ENCODE peak calls at places on chromosomes 2 and 18, in eight cellular contexts. One of them, this sample, is unnamed.

GRCh38 chr18:58069721-58070292 is 25.8 kb downstream of the NEDD4L start:
- DNase-seq in fibroblast of lung: no peak
- DNase-seq in AG04449: no peak
- DNase-seq in HFF-Myc: no peak
- DNase-seq in GM23248: no peak
- DNase-seq in CD4-positive, CD25-positive, alpha-beta regulatory T cell: no peak
- DNase-seq in OCI-LY7: no peak
- DNase-seq in A673: no peak
- DNase-seq in this sample: no peak

GRCh38 chr2:164186596-164186995 is 434.7 kb downstream of the GRB14 start:
- DNase-seq in OCI-LY7: no peak
- DNase-seq in HFF-Myc: no peak
- DNase-seq in fibroblast of lung: peak
- DNase-seq in AG04449: no peak
- DNase-seq in A673: no peak
- DNase-seq in GM23248: no peak
- DNase-seq in CD4-positive, CD25-positive, alpha-beta regulatory T cell: no peak
- DNase-seq in this sample: no peak

GRCh38 chr2:65655000-65655399 is 222.6 kb upstream of the SPRED2 start:
- DNase-seq in GM23248: no peak
- DNase-seq in A673: no peak
- DNase-seq in CD4-positive, CD25-positive, alpha-beta regulatory T cell: no peak
- DNase-seq in HFF-Myc: no peak
- DNase-seq in AG04449: no peak
- DNase-seq in OCI-LY7: no peak
- DNase-seq in fibroblast of lung: no peak
- DNase-seq in this sample: no peak

GRCh38 chr18:712401-713134 is at the start of gene ENOSF1:
- DNase-seq in HFF-Myc: no peak
- DNase-seq in OCI-LY7: peak
- DNase-seq in A673: peak
- DNase-seq in CD4-positive, CD25-positive, alpha-beta regulatory T cell: peak
- DNase-seq in AG04449: no peak
- DNase-seq in GM23248: peak
- DNase-seq in fibroblast of lung: peak
- DNase-seq in this sample: peak

GRCh38 chr18:7830468-7830867 is 263.4 kb downstream of the PTPRM start:
- DNase-seq in CD4-positive, CD25-positive, alpha-beta regulatory T cell: no peak
- DNase-seq in OCI-LY7: peak
- DNase-seq in A673: no peak
- DNase-seq in HFF-Myc: no peak
- DNase-seq in fibroblast of lung: no peak
- DNase-seq in GM23248: no peak
- DNase-seq in AG04449: no peak
- DNase-seq in this sample: peak

GRCh38 chr18:11494093-11494492 is 115.3 kb upstream of the SLC35G4 start:
- DNase-seq in A673: no peak
- DNase-seq in AG04449: no peak
- DNase-seq in HFF-Myc: no peak
- DNase-seq in CD4-positive, CD25-positive, alpha-beta regulatory T cell: no peak
- DNase-seq in GM23248: peak
- DNase-seq in fibroblast of lung: peak
- DNase-seq in OCI-LY7: no peak
- DNase-seq in this sample: no peak

GRCh38 chr2:231925303-231926179 is 655 bp downstream of the NPPC start:
- DNase-seq in GM23248: peak
- DNase-seq in HFF-Myc: peak
- DNase-seq in CD4-positive, CD25-positive, alpha-beta regulatory T cell: peak
- DNase-seq in AG04449: peak
- DNase-seq in fibroblast of lung: peak
- DNase-seq in A673: peak
- DNase-seq in OCI-LY7: peak
- DNase-seq in this sample: no peak

GRCh38 chr2:168697668-168698121 is 104.7 kb upstream of the NOSTRIN start:
- DNase-seq in GM23248: peak
- DNase-seq in AG04449: peak
- DNase-seq in OCI-LY7: no peak
- DNase-seq in A673: no peak
- DNase-seq in HFF-Myc: no peak
- DNase-seq in fibroblast of lung: peak
- DNase-seq in CD4-positive, CD25-positive, alpha-beta regulatory T cell: no peak
- DNase-seq in this sample: no peak

GRCh38 chr2:231270221-231271114 is 72.0 kb downstream of the ARMC9 start:
- DNase-seq in HFF-Myc: no peak
- DNase-seq in fibroblast of lung: no peak
- DNase-seq in OCI-LY7: no peak
- DNase-seq in GM23248: peak
- DNase-seq in CD4-positive, CD25-positive, alpha-beta regulatory T cell: no peak
- DNase-seq in AG04449: no peak
- DNase-seq in A673: no peak
- DNase-seq in this sample: no peak

GRCh38 chr2:160612266-160612864 is 118.8 kb upstream of the RBMS1 start:
- DNase-seq in fibroblast of lung: peak
- DNase-seq in AG04449: no peak
- DNase-seq in GM23248: peak
- DNase-seq in OCI-LY7: no peak
- DNase-seq in CD4-positive, CD25-positive, alpha-beta regulatory T cell: no peak
- DNase-seq in A673: peak
- DNase-seq in HFF-Myc: no peak
- DNase-seq in this sample: no peak

GRCh38 chr2:86221066-86221684 is 21.9 kb downstream of the MRPL35 start:
- DNase-seq in HFF-Myc: no peak
- DNase-seq in GM23248: peak
- DNase-seq in fibroblast of lung: peak
- DNase-seq in A673: peak
- DNase-seq in AG04449: no peak
- DNase-seq in OCI-LY7: peak
- DNase-seq in CD4-positive, CD25-positive, alpha-beta regulatory T cell: no peak
- DNase-seq in this sample: peak

GRCh38 chr18:8705280-8705940 is at the start of gene MTCL1:
- DNase-seq in GM23248: peak
- DNase-seq in OCI-LY7: peak
- DNase-seq in CD4-positive, CD25-positive, alpha-beta regulatory T cell: no peak
- DNase-seq in fibroblast of lung: peak
- DNase-seq in AG04449: no peak
- DNase-seq in A673: peak
- DNase-seq in HFF-Myc: no peak
- DNase-seq in this sample: no peak

GRCh38 chr2:120892967-120893667 is 157.4 kb downstream of the GLI2 start:
- DNase-seq in GM23248: peak
- DNase-seq in OCI-LY7: no peak
- DNase-seq in AG04449: no peak
- DNase-seq in fibroblast of lung: peak
- DNase-seq in HFF-Myc: no peak
- DNase-seq in CD4-positive, CD25-positive, alpha-beta regulatory T cell: no peak
- DNase-seq in A673: no peak
- DNase-seq in this sample: no peak

GRCh38 chr2:150526827-150527226 is 39.4 kb upstream of the RND3 start:
- DNase-seq in GM23248: peak
- DNase-seq in AG04449: peak
- DNase-seq in HFF-Myc: peak
- DNase-seq in OCI-LY7: no peak
- DNase-seq in fibroblast of lung: peak
- DNase-seq in A673: peak
- DNase-seq in CD4-positive, CD25-positive, alpha-beta regulatory T cell: no peak
- DNase-seq in this sample: no peak

GRCh38 chr2:30866974-30867373 is 59.7 kb upstream of the CAPN13 start:
- DNase-seq in HFF-Myc: no peak
- DNase-seq in A673: no peak
- DNase-seq in fibroblast of lung: no peak
- DNase-seq in AG04449: no peak
- DNase-seq in OCI-LY7: peak
- DNase-seq in CD4-positive, CD25-positive, alpha-beta regulatory T cell: no peak
- DNase-seq in GM23248: no peak
- DNase-seq in this sample: no peak
- H3K4me3 ChIP-seq in HFF-Myc: no peak
- H3K4me3 ChIP-seq in A673: no peak
- H3K4me3 ChIP-seq in fibroblast of lung: no peak
- H3K4me3 ChIP-seq in AG04449: no peak
- H3K4me3 ChIP-seq in OCI-LY7: peak
- H3K4me3 ChIP-seq in CD4-positive, CD25-positive, alpha-beta regulatory T cell: no peak
- H3K4me3 ChIP-seq in GM23248: no peak
- H3K4me3 ChIP-seq in this sample: no peak

GRCh38 chr2:113232123-113232522 is 46.6 kb downstream of the PAX8 start:
- DNase-seq in AG04449: no peak
- DNase-seq in CD4-positive, CD25-positive, alpha-beta regulatory T cell: no peak
- DNase-seq in fibroblast of lung: no peak
- DNase-seq in A673: no peak
- DNase-seq in OCI-LY7: no peak
- DNase-seq in GM23248: no peak
- DNase-seq in HFF-Myc: no peak
- DNase-seq in this sample: no peak

GRCh38 chr2:113233593-113234550 is 44.8 kb downstream of the PAX8 start:
- DNase-seq in fibroblast of lung: peak
- DNase-seq in OCI-LY7: peak
- DNase-seq in AG04449: no peak
- DNase-seq in CD4-positive, CD25-positive, alpha-beta regulatory T cell: no peak
- DNase-seq in HFF-Myc: no peak
- DNase-seq in GM23248: peak
- DNase-seq in A673: no peak
- DNase-seq in this sample: no peak

GRCh38 chr2:113232730-113233129 is 46.0 kb downstream of the PAX8 start:
- DNase-seq in OCI-LY7: no peak
- DNase-seq in GM23248: no peak
- DNase-seq in AG04449: no peak
- DNase-seq in HFF-Myc: no peak
- DNase-seq in CD4-positive, CD25-positive, alpha-beta regulatory T cell: no peak
- DNase-seq in fibroblast of lung: no peak
- DNase-seq in A673: no peak
- DNase-seq in this sample: no peak

GRCh38 chr2:113236367-113237159 is 42.2 kb downstream of the PAX8 start:
- DNase-seq in GM23248: peak
- DNase-seq in A673: peak
- DNase-seq in CD4-positive, CD25-positive, alpha-beta regulatory T cell: no peak
- DNase-seq in AG04449: no peak
- DNase-seq in HFF-Myc: no peak
- DNase-seq in OCI-LY7: no peak
- DNase-seq in fibroblast of lung: no peak
- DNase-seq in this sample: no peak

GRCh38 chr2:113234721-113235346 is 43.9 kb downstream of the PAX8 start:
- DNase-seq in HFF-Myc: no peak
- DNase-seq in fibroblast of lung: no peak
- DNase-seq in OCI-LY7: no peak
- DNase-seq in GM23248: peak
- DNase-seq in A673: no peak
- DNase-seq in CD4-positive, CD25-positive, alpha-beta regulatory T cell: no peak
- DNase-seq in AG04449: no peak
- DNase-seq in this sample: no peak
- H3K4me3 ChIP-seq in HFF-Myc: peak
- H3K4me3 ChIP-seq in fibroblast of lung: no peak
- H3K4me3 ChIP-seq in OCI-LY7: peak
- H3K4me3 ChIP-seq in GM23248: peak
- H3K4me3 ChIP-seq in A673: peak
- H3K4me3 ChIP-seq in CD4-positive, CD25-positive, alpha-beta regulatory T cell: peak
- H3K4me3 ChIP-seq in AG04449: peak
- H3K4me3 ChIP-seq in this sample: no peak

DNA sequence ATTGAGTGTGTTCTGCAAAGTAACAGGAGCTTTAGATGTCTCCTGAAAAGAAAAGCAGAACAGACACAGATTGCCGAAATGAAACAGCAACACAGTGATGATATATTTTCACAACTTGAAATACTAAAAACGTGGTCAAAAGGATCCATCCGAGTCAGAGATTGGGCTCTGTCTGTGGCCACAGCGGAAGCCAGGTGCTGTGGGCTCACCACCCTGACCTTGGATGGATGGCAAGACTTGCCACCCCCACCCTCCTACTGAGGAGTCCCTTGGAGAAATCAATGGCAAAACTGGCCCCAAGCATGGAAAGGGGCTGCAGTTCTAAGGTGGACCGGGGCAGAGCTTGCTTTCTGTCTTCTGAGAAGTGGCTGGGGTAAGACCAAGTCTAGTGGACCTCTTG is 31.4 kb upstream of the ACKR3 start:
- DNase-seq in GM23248: no peak
- DNase-seq in fibroblast of lung: no peak
- DNase-seq in HFF-Myc: no peak
- DNase-seq in AG04449: no peak
- DNase-seq in OCI-LY7: no peak
- DNase-seq in CD4-positive, CD25-positive, alpha-beta regulatory T cell: no peak
- DNase-seq in A673: no peak
- DNase-seq in this sample: peak
- H3K4me3 ChIP-seq in GM23248: no peak
- H3K4me3 ChIP-seq in fibroblast of lung: no peak
- H3K4me3 ChIP-seq in HFF-Myc: no peak
- H3K4me3 ChIP-seq in AG04449: no peak
- H3K4me3 ChIP-seq in OCI-LY7: no peak
- H3K4me3 ChIP-seq in CD4-positive, CD25-positive, alpha-beta regulatory T cell: peak
- H3K4me3 ChIP-seq in A673: no peak
- H3K4me3 ChIP-seq in this sample: peak

DNA sequence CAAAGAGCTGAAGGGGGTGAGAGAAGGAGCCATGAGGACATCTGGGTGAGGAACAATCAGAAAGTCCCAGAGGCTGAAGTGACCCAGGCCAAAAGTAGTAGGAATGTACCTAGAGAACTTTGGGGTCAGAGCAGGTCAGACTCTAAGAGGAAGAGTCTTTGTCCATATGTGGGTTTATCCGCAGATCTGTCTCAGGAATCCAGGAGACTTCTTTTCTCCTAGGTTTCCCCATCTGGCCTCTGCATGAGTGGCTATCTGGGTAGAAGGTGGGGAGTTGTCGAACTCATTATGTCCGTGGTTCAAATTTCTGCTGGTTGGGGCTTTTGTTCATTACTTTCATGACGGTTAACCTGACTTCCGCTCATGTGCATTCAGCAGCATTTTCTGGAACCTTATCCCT is 1.8 kb downstream of the LIPG start:
- DNase-seq in HFF-Myc: no peak
- DNase-seq in CD4-positive, CD25-positive, alpha-beta regulatory T cell: no peak
- DNase-seq in A673: no peak
- DNase-seq in OCI-LY7: no peak
- DNase-seq in fibroblast of lung: no peak
- DNase-seq in GM23248: no peak
- DNase-seq in AG04449: no peak
- DNase-seq in this sample: no peak
- H3K4me3 ChIP-seq in HFF-Myc: peak
- H3K4me3 ChIP-seq in CD4-positive, CD25-positive, alpha-beta regulatory T cell: no peak
- H3K4me3 ChIP-seq in A673: no peak
- H3K4me3 ChIP-seq in OCI-LY7: no peak
- H3K4me3 ChIP-seq in fibroblast of lung: no peak
- H3K4me3 ChIP-seq in GM23248: no peak
- H3K4me3 ChIP-seq in AG04449: no peak
- H3K4me3 ChIP-seq in this sample: no peak

This sample was measured in Jurkat, Clone E6-1.